ENCODE peak calls at places on chromosomes 3 and 15, in five cellular contexts. J is pancreas, P is heart left ventricle, D is mesenchymal stem cell, X is IMR-90. R is an unnamed sample.

GRCh38 chr3:139655880-139656279 is 21.9 kb downstream of the NMNAT3 start:
- DNase-seq in P (no peak), D (no peak), X (no peak), J (no peak), R (no peak)

GRCh38 chr3:141410861-141411771 is 42.8 kb downstream of the ZBTB38 start:
- DNase-seq in X (peak; percentile 68), P (no peak), D (peak; percentile 89), J (no peak), R (no peak)

GRCh38 chr3:184832903-184833302 is 20.9 kb downstream of the VPS8 start:
- DNase-seq in J (no peak), D (no peak), P (no peak), X (no peak), R (no peak)

GRCh38 chr3:102180291-102180931 is 254.4 kb upstream of the ZPLD1 start:
- DNase-seq in J (no peak), D (peak; percentile 94), P (no peak), X (peak; percentile 95), R (no peak)

GRCh38 chr15:79170256-79170664 is 79.7 kb upstream of the RASGRF1 start:
- DNase-seq in J (no peak), P (no peak), X (no peak), D (peak; percentile 21), R (no peak)

GRCh38 chr15:46861796-46862195 is 855.5 kb upstream of the SEMA6D start:
- DNase-seq in P (no peak), X (no peak), D (no peak), J (no peak), R (no peak)

GRCh38 chr3:115348951-115349745 is 202.1 kb upstream of the ZBTB20 start:
- DNase-seq in J (no peak), X (no peak), D (no peak), P (no peak), R (no peak)

GRCh38 chr3:25035511-25035910 is 392.6 kb upstream of the RARB start:
- DNase-seq in P (no peak), X (no peak), J (no peak), D (no peak), R (no peak)

GRCh38 chr15:101146118-101146702 is 105.6 kb downstream of the CHSY1 start:
- DNase-seq in X (no peak), P (no peak), D (no peak), J (no peak), R (peak; percentile 23)

GRCh38 chr15:66774001-66774814 is 72.2 kb downstream of the SMAD6 start:
- DNase-seq in D (peak; percentile 76), X (peak; percentile 64), J (peak; percentile 84), P (peak; percentile 91), R (peak; percentile 97)

GRCh38 chr3:149717391-149718056 is 34.8 kb downstream of the COMMD2 start:
- DNase-seq in X (peak; percentile 82), D (peak; percentile 80), J (peak; percentile 28), P (no peak), R (peak; percentile 89)

GRCh38 chr3:8851703-8852102 is 82.3 kb upstream of the OXTR start:
- DNase-seq in X (peak; percentile 74), P (no peak), D (peak; percentile 92), J (no peak), R (no peak)

GRCh38 chr15:25057574-25057973 is 102.8 kb downstream of the SNRPN start:
- DNase-seq in J (no peak), X (no peak), D (no peak), P (no peak), R (peak; percentile 11)

GRCh38 chr3:153026026-153026425 is 136.0 kb upstream of the RAP2B start:
- DNase-seq in P (no peak), J (no peak), D (peak; percentile 53), X (peak; percentile 52), R (no peak)

GRCh38 chr15:76206325-76206976 is 104.8 kb downstream of the ETFA start:
- DNase-seq in J (peak; percentile 87), X (peak; percentile 31), P (peak; percentile 87), D (no peak), R (peak; percentile 82)

GRCh38 chr3:40152482-40153133 is 156.9 kb upstream of the EIF1B start:
- DNase-seq in J (no peak), X (no peak), D (no peak), P (no peak), R (no peak)

GRCh38 chr3:55158345-55158744 is 230.5 kb upstream of the LRTM1 start:
- DNase-seq in X (no peak), J (no peak), D (peak; percentile 59), P (no peak), R (peak; percentile 42)

GRCh38 chr3:119810018-119810435 is 28.1 kb downstream of the NR1I2 start:
- DNase-seq in X (peak; percentile 18), P (peak; percentile 77), D (no peak), J (peak; percentile 39), R (peak; percentile 91)

GRCh38 chr3:76500746-76501275 is 539.1 kb upstream of the ROBO2 start:
- DNase-seq in D (no peak), X (peak; percentile 46), J (no peak), P (no peak), R (peak; percentile 54)

GRCh38 chr3:177335728-177336127 is 138.4 kb upstream of the TBL1XR1 start:
- DNase-seq in D (peak; percentile 58), J (no peak), X (peak; percentile 22), P (no peak), R (no peak)

GRCh38 chr3:159872374-159873109 is 116.1 kb upstream of the IL12A start:
- DNase-seq in D (peak; percentile 90), J (no peak), X (peak; percentile 95), P (no peak), R (peak; percentile 88)

GRCh38 chr15:68821190-68821897 is 649 bp upstream of the ANP32A start:
- DNase-seq in D (peak; percentile 13), J (peak; percentile 32), X (no peak), P (no peak), R (peak; percentile 77)

GRCh38 chr15:88194162-88194561 is 62.4 kb downstream of the NTRK3 start:
- DNase-seq in J (no peak), X (no peak), D (no peak), P (no peak), R (no peak)

GRCh38 chr3:98980915-98981596 is 79.6 kb upstream of the DCBLD2 start:
- DNase-seq in D (peak; percentile 82), X (peak; percentile 91), J (no peak), P (no peak), R (peak; percentile 83)

GRCh38 chr3:98982336-98982735 is 80.8 kb upstream of the DCBLD2 start:
- DNase-seq in X (peak; percentile 36), D (no peak), J (no peak), P (no peak), R (no peak)

GRCh38 chr3:98977520-98977919 is 76.0 kb upstream of the DCBLD2 start:
- DNase-seq in X (peak; percentile 91), J (no peak), D (peak; percentile 75), P (no peak), R (peak; percentile 61)

GRCh38 chr3:98978068-98978811 is 76.7 kb upstream of the DCBLD2 start:
- DNase-seq in P (no peak), X (no peak), D (no peak), J (no peak), R (peak; percentile 9)

GRCh38 chr3:98979296-98979695 is 77.8 kb upstream of the DCBLD2 start:
- DNase-seq in D (no peak), X (no peak), J (no peak), P (no peak), R (no peak)
- H3K4me3 ChIP-seq in D (no peak overlapping the region), X (no peak overlapping the region), J (no peak overlapping the region), P (no peak overlapping the region), R (no peak overlapping the region)

GRCh38 chr3:147351301-147351700 is 55.0 kb downstream of the ZIC4 start:
- DNase-seq in P (no peak), D (no peak), X (no peak), J (no peak), R (no peak)

GRCh38 chr3:147355104-147355854 is 51.1 kb downstream of the ZIC4 start:
- DNase-seq in X (no peak), P (no peak), J (no peak), D (no peak), R (no peak)

GRCh38 chr3:147356909-147357733 is 49.2 kb downstream of the ZIC4 start:
- DNase-seq in D (no peak), P (no peak), X (no peak), J (no peak), R (no peak)

GRCh38 chr3:147356145-147356908 is 50.0 kb downstream of the ZIC4 start:
- DNase-seq in D (no peak), J (no peak), P (no peak), X (no peak), R (no peak)

GRCh38 chr3:147354621-147355020 is 51.7 kb downstream of the ZIC4 start:
- DNase-seq in X (no peak), P (no peak), J (no peak), D (no peak), R (no peak)
- H3K27me3 ChIP-seq in X (peaks cover 56% of the 10 kb centered on the region), P (peaks cover 64% of the 10 kb centered on the region), J (peaks cover 68% of the 10 kb centered on the region), D (peaks cover 72% of the 10 kb centered on the region), R (peaks cover 82% of the 10 kb centered on the region)

GRCh38 chr3:10956991-10957390 is 35.6 kb upstream of the SLC6A1 start:
- DNase-seq in P (no peak), D (no peak), X (no peak), J (no peak), R (no peak)

GRCh38 chr3:10956531-10956930 is 36.0 kb upstream of the SLC6A1 start:
- DNase-seq in D (no peak), P (no peak), J (no peak), X (no peak), R (no peak)

GRCh38 chr3:10952525-10952924 is 40.0 kb upstream of the SLC6A1 start:
- DNase-seq in X (no peak), D (no peak), P (no peak), J (no peak), R (no peak)

GRCh38 chr3:10955694-10956453 is 36.7 kb upstream of the SLC6A1 start:
- DNase-seq in X (no peak), P (peak; percentile 68), J (no peak), D (no peak), R (no peak)

GRCh38 chr3:10954740-10955139 is 37.8 kb upstream of the SLC6A1 start:
- DNase-seq in P (no peak), J (no peak), X (no peak), D (no peak), R (no peak)
- H3K27ac ChIP-seq in P (no peak overlapping the region), J (no peak overlapping the region), X (no peak overlapping the region), D (no peak overlapping the region), R (no peak overlapping the region)

DNA sequence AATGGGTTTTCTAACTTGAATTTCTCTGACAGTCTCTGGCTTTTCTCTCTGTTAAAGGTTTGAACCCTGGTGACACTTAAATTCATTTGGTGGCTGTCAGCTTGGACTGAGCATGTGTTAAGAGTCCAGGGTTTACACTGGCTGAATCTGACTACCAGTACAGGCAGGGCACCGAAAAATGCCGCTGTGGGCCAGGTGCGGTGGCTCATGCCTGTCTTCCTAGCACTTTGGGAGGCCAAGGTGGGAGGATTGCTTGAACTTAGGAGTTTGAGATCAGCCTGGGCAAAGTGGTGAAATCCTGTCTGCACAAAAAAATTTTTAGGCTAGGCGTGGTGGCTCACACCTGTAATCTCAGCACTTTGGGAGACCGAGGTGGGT is 1.8 kb downstream of the MANF start:
- DNase-seq in D (no peak), J (no peak), P (no peak), X (no peak), R (no peak)
- H3K4me3 ChIP-seq in D (no peak overlapping the region), J (no peak overlapping the region), P (no peak overlapping the region), X (no peak overlapping the region), R (peak overlapping the region; percentile 97)

DNA sequence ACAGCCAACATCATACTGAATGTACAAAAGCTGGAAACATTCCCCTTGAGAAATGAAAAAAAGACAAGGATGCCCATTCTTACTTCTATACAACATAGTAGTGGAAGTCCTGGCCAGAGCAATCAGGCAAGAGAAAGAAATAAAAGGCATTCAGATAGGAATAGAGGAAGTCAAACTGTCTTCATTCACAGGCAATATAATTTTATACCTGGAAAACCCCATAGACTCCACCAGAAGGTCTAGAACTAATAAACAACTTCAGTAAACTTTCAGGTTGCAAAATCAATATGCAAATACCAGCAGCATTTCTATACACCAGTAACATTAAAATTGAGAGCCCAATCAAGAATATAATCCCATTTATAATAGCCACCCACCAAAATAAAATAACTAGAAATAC is 27.1 kb upstream of the THSD4 start:
- DNase-seq in P (no peak), D (no peak), J (no peak), X (no peak), R (no peak)
- H3K27me3 ChIP-seq in P (no peaks in the 10 kb centered on the region), D (no peaks in the 10 kb centered on the region), J (no peaks in the 10 kb centered on the region), X (no peaks in the 10 kb centered on the region), R (no peaks in the 10 kb centered on the region)